ENCODE peak calls at places on chromosomes 1 and 21, in four cellular contexts. One of them, this sample, is unnamed.

GRCh38 chr1:116418091-116418830 is 45.2 kb downstream of the ATP1A1 start:
- ATAC-seq in GM12878: peak
- ATAC-seq in A549: peak
- ATAC-seq in HepG2: peak
- ATAC-seq in this sample: peak

GRCh38 chr1:32231843-32232432 is 9.7 kb downstream of the EIF3I start:
- ATAC-seq in A549: no peak
- ATAC-seq in HepG2: no peak
- ATAC-seq in GM12878: no peak
- ATAC-seq in this sample: no peak

GRCh38 chr1:55774446-55774845 is 559.3 kb upstream of the USP24 start:
- ATAC-seq in HepG2: no peak
- ATAC-seq in GM12878: no peak
- ATAC-seq in A549: no peak
- ATAC-seq in this sample: no peak

GRCh38 chr1:179794669-179795068 is 51.6 kb downstream of the FAM163A start:
- ATAC-seq in GM12878: no peak
- ATAC-seq in A549: no peak
- ATAC-seq in HepG2: no peak
- ATAC-seq in this sample: no peak

GRCh38 chr21:31273278-31273677 is 70.8 kb downstream of the TIAM1 start:
- ATAC-seq in A549: no peak
- ATAC-seq in HepG2: no peak
- ATAC-seq in GM12878: no peak
- ATAC-seq in this sample: no peak

GRCh38 chr1:86948212-86948611 is 33.8 kb downstream of the HS2ST1 start:
- ATAC-seq in HepG2: no peak
- ATAC-seq in GM12878: no peak
- ATAC-seq in A549: no peak
- ATAC-seq in this sample: peak

GRCh38 chr1:201933840-201934430 is 12.4 kb downstream of the LMOD1 start:
- ATAC-seq in A549: peak
- ATAC-seq in GM12878: no peak
- ATAC-seq in HepG2: no peak
- ATAC-seq in this sample: peak

GRCh38 chr1:202165267-202165941 is 5.0 kb upstream of the PTPN7 start:
- ATAC-seq in HepG2: no peak
- ATAC-seq in A549: no peak
- ATAC-seq in GM12878: peak
- ATAC-seq in this sample: no peak

GRCh38 chr1:160454371-160455152 is 54.2 kb downstream of the VANGL2 start:
- ATAC-seq in HepG2: no peak
- ATAC-seq in GM12878: peak
- ATAC-seq in A549: no peak
- ATAC-seq in this sample: no peak

GRCh38 chr1:93317207-93317606 is 28.5 kb upstream of the DR1 start:
- ATAC-seq in GM12878: no peak
- ATAC-seq in HepG2: no peak
- ATAC-seq in A549: no peak
- ATAC-seq in this sample: peak

GRCh38 chr1:220776725-220777326 is 9.9 kb upstream of the MTARC1 start:
- ATAC-seq in GM12878: peak
- ATAC-seq in A549: peak
- ATAC-seq in HepG2: peak
- ATAC-seq in this sample: peak

GRCh38 chr21:45865106-45865835 is 116.3 kb upstream of the COL6A1 start:
- ATAC-seq in GM12878: no peak
- ATAC-seq in A549: no peak
- ATAC-seq in HepG2: no peak
- ATAC-seq in this sample: no peak

GRCh38 chr1:22257286-22258275 is 114.7 kb upstream of the WNT4 start:
- ATAC-seq in A549: no peak
- ATAC-seq in GM12878: no peak
- ATAC-seq in HepG2: no peak
- ATAC-seq in this sample: no peak

GRCh38 chr1:203335503-203335902 is 15.4 kb downstream of the FMOD start:
- ATAC-seq in GM12878: no peak
- ATAC-seq in HepG2: no peak
- ATAC-seq in A549: no peak
- ATAC-seq in this sample: no peak

GRCh38 chr1:12290828-12291227 is 61.0 kb downstream of the VPS13D start:
- ATAC-seq in HepG2: no peak
- ATAC-seq in GM12878: no peak
- ATAC-seq in A549: no peak
- ATAC-seq in this sample: no peak

GRCh38 chr1:225921734-225922709 is 2.0 kb downstream of the PYCR2 start:
- ATAC-seq in HepG2: no peak
- ATAC-seq in GM12878: no peak
- ATAC-seq in A549: no peak
- ATAC-seq in this sample: no peak

GRCh38 chr1:34320081-34320480 is 143.4 kb downstream of the C1orf94 start:
- ATAC-seq in A549: no peak
- ATAC-seq in GM12878: no peak
- ATAC-seq in HepG2: no peak
- ATAC-seq in this sample: no peak

GRCh38 chr1:21523297-21523813 is 14.1 kb downstream of the ALPL start:
- ATAC-seq in HepG2: no peak
- ATAC-seq in A549: no peak
- ATAC-seq in GM12878: peak
- ATAC-seq in this sample: no peak

GRCh38 chr1:232704694-232705680 is 75.1 kb upstream of the SIPA1L2 start:
- ATAC-seq in GM12878: no peak
- ATAC-seq in A549: peak
- ATAC-seq in HepG2: no peak
- ATAC-seq in this sample: peak

GRCh38 chr21:44926364-44927101 is 5.8 kb upstream of the ITGB2 start:
- ATAC-seq in GM12878: no peak
- ATAC-seq in HepG2: no peak
- ATAC-seq in A549: no peak
- ATAC-seq in this sample: no peak

GRCh38 chr1:41578712-41579335 is 94.3 kb upstream of the EDN2 start:
- ATAC-seq in GM12878: no peak
- ATAC-seq in A549: no peak
- ATAC-seq in HepG2: peak
- ATAC-seq in this sample: no peak

GRCh38 chr1:56060901-56061300 is 518.5 kb downstream of the PLPP3 start:
- ATAC-seq in A549: no peak
- ATAC-seq in HepG2: no peak
- ATAC-seq in GM12878: no peak
- ATAC-seq in this sample: no peak

GRCh38 chr1:99005142-99005491 is 456 bp upstream of the PLPPR5 start:
- ATAC-seq in GM12878: no peak
- ATAC-seq in A549: peak
- ATAC-seq in HepG2: peak
- ATAC-seq in this sample: no peak

GRCh38 chr1:200588698-200589097 is 31.9 kb downstream of the KIF14 start:
- ATAC-seq in HepG2: no peak
- ATAC-seq in A549: no peak
- ATAC-seq in GM12878: peak
- ATAC-seq in this sample: peak

GRCh38 chr1:92837062-92837461 is 5.2 kb downstream of the RPL5 start:
- ATAC-seq in GM12878: no peak
- ATAC-seq in HepG2: no peak
- ATAC-seq in A549: no peak
- ATAC-seq in this sample: no peak

GRCh38 chr1:235074335-235075120 is 54.1 kb downstream of the TOMM20 start:
- ATAC-seq in A549: peak
- ATAC-seq in HepG2: peak
- ATAC-seq in GM12878: peak
- ATAC-seq in this sample: peak
- TF ChIP-seq EP300 in A549: peak
- TF ChIP-seq EP300 in HepG2: no peak
- TF ChIP-seq EP300 in GM12878: peak
- TF ChIP-seq EP300 in this sample: no peak

GRCh38 chr1:24345334-24345733 is 26.2 kb downstream of the GRHL3 start:
- ATAC-seq in HepG2: no peak
- ATAC-seq in A549: no peak
- ATAC-seq in GM12878: no peak
- ATAC-seq in this sample: no peak
- TF ChIP-seq EP300 in HepG2: no peak
- TF ChIP-seq EP300 in A549: no peak
- TF ChIP-seq EP300 in GM12878: no peak
- TF ChIP-seq EP300 in this sample: no peak

DNA sequence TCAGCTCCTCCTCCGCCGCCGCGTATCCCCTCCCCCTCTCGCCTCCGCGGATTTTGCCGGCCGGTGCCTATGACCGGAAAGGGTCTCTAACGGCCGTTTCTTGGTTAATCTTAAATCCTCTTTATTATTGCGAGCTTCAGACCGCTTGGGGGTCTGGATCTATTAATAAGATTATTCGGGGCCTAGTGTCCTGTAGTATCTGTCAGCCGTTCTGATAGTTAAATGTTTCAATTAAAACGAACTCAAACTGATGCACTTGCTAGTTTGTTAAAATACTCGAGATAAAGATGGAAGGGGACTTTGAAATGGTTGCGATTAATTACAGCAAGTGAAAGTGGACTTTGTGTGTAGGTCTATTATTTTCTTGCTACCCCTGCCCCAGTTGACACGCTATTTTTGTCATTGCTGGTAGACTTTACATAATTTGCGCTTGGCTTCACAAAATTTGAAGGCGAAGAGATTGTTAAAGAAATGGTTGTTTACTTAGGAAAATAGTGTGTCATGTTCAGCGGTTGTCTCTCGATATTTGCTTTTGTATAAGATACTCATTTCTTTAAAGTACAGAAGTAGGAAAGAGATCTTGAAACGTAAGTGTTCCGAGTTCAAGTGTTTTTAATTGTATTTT is 779 bp downstream of the SON start:
- ATAC-seq in A549: no peak
- ATAC-seq in GM12878: peak
- ATAC-seq in HepG2: peak
- ATAC-seq in this sample: peak
- TF ChIP-seq EP300 in A549: no peak
- TF ChIP-seq EP300 in GM12878: no peak
- TF ChIP-seq EP300 in HepG2: no peak
- TF ChIP-seq EP300 in this sample: no peak

DNA sequence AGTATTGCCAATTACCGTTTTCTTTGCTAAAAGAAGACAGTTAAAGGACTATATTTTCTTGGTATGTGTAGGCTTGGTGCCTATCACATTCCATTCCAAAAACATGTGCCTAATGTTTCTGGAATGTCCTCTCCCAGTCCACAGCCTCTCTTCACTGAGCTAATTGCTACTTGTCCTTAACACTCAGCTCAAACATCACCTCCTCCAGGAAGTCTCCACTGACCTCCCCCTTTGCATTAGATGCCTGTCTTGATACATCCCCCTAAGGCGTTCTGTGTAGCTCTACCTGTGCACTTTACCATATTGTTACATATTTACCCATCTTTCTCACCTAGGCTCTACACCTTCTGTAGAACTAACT is 195.6 kb upstream of the CAMK1G start:
- ATAC-seq in GM12878: no peak
- ATAC-seq in HepG2: no peak
- ATAC-seq in A549: no peak
- ATAC-seq in this sample: no peak
- TF ChIP-seq EP300 in GM12878: no peak
- TF ChIP-seq EP300 in HepG2: no peak
- TF ChIP-seq EP300 in A549: no peak
- TF ChIP-seq EP300 in this sample: no peak

GRCh38 chr1:84379781-84380180 is 18.5 kb upstream of the DNASE2B start:
- ATAC-seq in GM12878: no peak
- ATAC-seq in A549: no peak
- ATAC-seq in HepG2: no peak
- ATAC-seq in this sample: no peak
- TF ChIP-seq EP300 in GM12878: no peak
- TF ChIP-seq EP300 in A549: no peak
- TF ChIP-seq EP300 in HepG2: no peak
- TF ChIP-seq EP300 in this sample: no peak

GRCh38 chr1:37795340-37796110 is 1.9 kb downstream of the MANEAL start:
- ATAC-seq in A549: no peak
- ATAC-seq in GM12878: peak
- ATAC-seq in HepG2: no peak
- ATAC-seq in this sample: peak
- TF ChIP-seq EP300 in A549: no peak
- TF ChIP-seq EP300 in GM12878: no peak
- TF ChIP-seq EP300 in HepG2: no peak
- TF ChIP-seq EP300 in this sample: no peak